ENCODE peak calls at places on chromosomes 3 and 15, in seven cellular contexts. K is left ventricle myocardium inferior, W is HFF-Myc, S is RPMI7951, A is AG04449, D is NCI-H1694, F is progenitor cell of endocrine pancreas. Y is an unnamed sample.

GRCh38 chr3:164080208-164080607 is 998.1 kb downstream of the SI start:
- DNase-seq in K (no peak), W (no peak), S (no peak), A (no peak), D (no peak), F (no peak), Y (no peak)

GRCh38 chr3:104878395-104878794 is 488.3 kb upstream of the ALCAM start:
- DNase-seq in K (no peak), W (no peak), S (no peak), A (peak), D (no peak), F (no peak), Y (no peak)

GRCh38 chr3:23431759-23432158 is 228.6 kb downstream of the UBE2E2 start:
- DNase-seq in K (no peak), W (no peak), S (no peak), A (no peak), D (no peak), F (no peak), Y (no peak)

GRCh38 chr15:78551902-78552301 is 11.7 kb downstream of the PSMA4 start:
- DNase-seq in K (no peak), W (no peak), S (no peak), A (no peak), D (no peak), F (no peak), Y (no peak)

GRCh38 chr3:108036984-108037741 is 53.7 kb downstream of the CD47 start:
- DNase-seq in K (no peak), W (peak), S (no peak), A (no peak), D (no peak), F (no peak), Y (no peak)

GRCh38 chr3:70431906-70432305 is 119.5 kb upstream of the MDFIC2 start:
- DNase-seq in K (no peak), W (no peak), S (no peak), A (peak), D (no peak), F (no peak), Y (no peak)

GRCh38 chr3:142285057-142285666 is 59.8 kb upstream of the GK5 start:
- DNase-seq in K (no peak), W (no peak), S (peak), A (no peak), D (no peak), F (no peak), Y (no peak)

GRCh38 chr3:56355570-56356185 is 112.6 kb downstream of the ERC2 start:
- DNase-seq in K (no peak), W (no peak), S (no peak), A (no peak), D (no peak), F (no peak), Y (no peak)

GRCh38 chr3:82080261-82080660 is 318.8 kb upstream of the GBE1 start:
- DNase-seq in K (no peak), W (no peak), S (no peak), A (no peak), D (no peak), F (no peak), Y (peak)

GRCh38 chr3:12809001-12809400 is 12.5 kb downstream of the CAND2 start:
- DNase-seq in K (no peak), W (no peak), S (no peak), A (no peak), D (no peak), F (no peak), Y (no peak)

GRCh38 chr15:41994772-41995475 is 22.6 kb upstream of the EHD4 start:
- DNase-seq in K (no peak), W (no peak), S (no peak), A (no peak), D (no peak), F (no peak), Y (no peak)

GRCh38 chr3:176814252-176814651 is 383.0 kb downstream of the TBL1XR1 start:
- DNase-seq in K (peak), W (peak), S (peak), A (no peak), D (no peak), F (peak), Y (no peak)

GRCh38 chr3:7657214-7658112 is 796.5 kb downstream of the GRM7 start:
- DNase-seq in K (no peak), W (no peak), S (no peak), A (no peak), D (no peak), F (no peak), Y (no peak)